ENCODE peak calls at places on chromosomes 2 and 18, in six cellular contexts. H is PC-3; W is GM23248; J is transverse colon; V is CD8-positive, alpha-beta T cell; S is A549. E is an unnamed sample.

GRCh38 chr2:64404002-64404731 is 49.8 kb upstream of the LGALSL start:
- DNase-seq in H (peak; percentile 88), S (no peak), V (no peak), J (peak; percentile 79), W (peak; percentile 39), E (peak; percentile 71)

GRCh38 chr2:56713161-56713676 is 529.4 kb downstream of the CCDC85A start:
- DNase-seq in V (no peak), J (no peak), W (peak; percentile 79), H (peak; percentile 13), S (no peak), E (no peak)

GRCh38 chr2:9814129-9814868 is 29.0 kb upstream of the TAF1B start:
- DNase-seq in J (no peak), W (no peak), S (no peak), H (no peak), V (no peak), E (no peak)

GRCh38 chr2:119431155-119431975 is at the start of gene TMEM37:
- DNase-seq in S (peak; percentile 58), J (peak; percentile 84), V (no peak), W (peak; percentile 74), H (peak; percentile 50), E (peak; percentile 91)

GRCh38 chr18:34223164-34223892 is 1.4 kb downstream of the NOL4 start:
- DNase-seq in W (peak; percentile 9), S (peak; percentile 5), V (no peak), J (no peak), H (no peak), E (no peak)

GRCh38 chr18:43115076-43116035 is at the start of gene RIT2:
- DNase-seq in H (no peak), S (no peak), V (no peak), J (no peak), W (no peak), E (no peak)

GRCh38 chr2:10329880-10330699 is 27.4 kb downstream of the HPCAL1 start:
- DNase-seq in S (peak; percentile 80), W (peak; percentile 79), J (no peak), V (peak; percentile 60), H (peak; percentile 61), E (no peak)

GRCh38 chr2:71226391-71226964 is 425 bp downstream of the PAIP2B start:
- DNase-seq in S (no peak), J (peak; percentile 70), H (peak; percentile 29), V (no peak), W (peak; percentile 18), E (peak; percentile 82)

GRCh38 chr2:149360106-149360505 is 29.7 kb downstream of the LYPD6 start:
- DNase-seq in V (no peak), S (no peak), H (no peak), W (no peak), J (no peak), E (no peak)

GRCh38 chr2:216648105-216648504 is 14.9 kb downstream of the IGFBP2 start:
- DNase-seq in J (no peak), W (peak; percentile 85), H (peak; percentile 57), S (no peak), V (no peak), E (no peak)

GRCh38 chr18:3596324-3597158 is 146.6 kb downstream of the TGIF1 start:
- DNase-seq in S (peak; percentile 88), J (peak; percentile 66), W (no peak), H (peak; percentile 44), V (peak; percentile 38), E (no peak)

GRCh38 chr2:26988165-26988879 is 17.9 kb downstream of the MAPRE3 start:
- DNase-seq in V (no peak), W (peak; percentile 85), S (no peak), J (no peak), H (no peak), E (no peak)

GRCh38 chr18:13823707-13824395 is at the start of gene MC5R:
- DNase-seq in H (peak; percentile 61), W (peak; percentile 82), V (peak; percentile 62), S (peak; percentile 21), J (peak; percentile 61), E (peak; percentile 93)

GRCh38 chr2:69915050-69915945 is at the start of gene MXD1:
- DNase-seq in W (peak; percentile 50), H (peak; percentile 16), V (no peak), S (no peak), J (peak; percentile 35), E (peak; percentile 71)

GRCh38 chr2:161166538-161167409 is 6.5 kb downstream of the TANK start:
- DNase-seq in W (no peak), H (peak; percentile 58), S (no peak), J (no peak), V (peak; percentile 44), E (no peak)

GRCh38 chr2:167981945-167982344 is 265.4 kb downstream of the STK39 start:
- DNase-seq in V (no peak), H (peak; percentile 45), S (no peak), W (no peak), J (no peak), E (no peak)

GRCh38 chr2:126656311-126657145 is 570 bp downstream of the GYPC start:
- DNase-seq in J (peak; percentile 35), W (peak; percentile 70), V (peak; percentile 54), H (no peak), S (no peak), E (no peak)

GRCh38 chr2:126658910-126659613 is 3.1 kb downstream of the GYPC start:
- DNase-seq in H (no peak), W (peak; percentile 74), V (peak; percentile 50), J (peak; percentile 68), S (no peak), E (no peak)

GRCh38 chr2:126657146-126657635 is 1.2 kb downstream of the GYPC start:
- DNase-seq in S (no peak), J (peak; percentile 76), V (peak; percentile 85), W (peak; percentile 97), H (peak; percentile 4), E (no peak)

GRCh38 chr2:126658316-126658909 is 2.5 kb downstream of the GYPC start:
- DNase-seq in H (no peak), W (no peak), J (no peak), S (no peak), V (no peak), E (no peak)

DNA sequence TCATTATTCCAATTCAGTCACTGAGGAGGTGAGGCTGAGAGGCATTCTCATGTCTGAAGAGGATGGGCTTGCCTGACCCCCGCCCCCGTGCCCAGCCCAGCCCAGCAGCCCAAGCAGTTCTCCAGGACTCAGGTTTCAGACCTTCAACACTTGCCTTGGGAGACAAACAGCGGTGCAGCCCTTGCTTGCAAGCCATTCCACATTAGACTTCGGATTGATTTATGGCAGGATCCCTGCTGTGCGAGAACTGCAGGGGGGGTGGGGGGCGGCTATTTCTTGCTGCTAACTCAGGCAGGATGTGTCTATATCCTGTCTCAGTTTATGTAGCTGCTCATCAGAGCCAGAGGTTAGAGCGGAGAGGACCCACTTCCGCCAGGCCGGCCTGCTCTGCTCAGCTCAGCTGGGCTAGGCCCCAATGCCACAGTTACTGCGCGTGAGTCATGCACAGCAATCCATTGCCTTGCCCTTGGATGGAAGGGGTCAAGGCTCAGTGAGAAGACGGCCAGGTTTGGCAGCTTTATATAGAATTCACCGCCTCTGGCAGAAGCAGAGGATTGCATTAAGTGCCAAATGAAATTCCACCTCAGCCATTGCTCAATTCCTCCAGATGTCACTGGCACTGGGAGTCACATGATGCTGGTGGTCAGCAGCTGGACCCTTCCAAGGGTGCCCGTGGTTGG is 1.8 kb downstream of the GYPC start:
- DNase-seq in V (peak; percentile 87), H (peak; percentile 52), J (peak; percentile 77), W (peak; percentile 99), S (peak; percentile 5), E (no peak)
- H3K4me3 ChIP-seq in V (peak overlapping the region; percentile 96), H (no peak overlapping the region), J (peak overlapping the region; percentile 64), W (peak overlapping the region; percentile 81), S (no peak overlapping the region), E (peak overlapping the region; percentile 5)

DNA sequence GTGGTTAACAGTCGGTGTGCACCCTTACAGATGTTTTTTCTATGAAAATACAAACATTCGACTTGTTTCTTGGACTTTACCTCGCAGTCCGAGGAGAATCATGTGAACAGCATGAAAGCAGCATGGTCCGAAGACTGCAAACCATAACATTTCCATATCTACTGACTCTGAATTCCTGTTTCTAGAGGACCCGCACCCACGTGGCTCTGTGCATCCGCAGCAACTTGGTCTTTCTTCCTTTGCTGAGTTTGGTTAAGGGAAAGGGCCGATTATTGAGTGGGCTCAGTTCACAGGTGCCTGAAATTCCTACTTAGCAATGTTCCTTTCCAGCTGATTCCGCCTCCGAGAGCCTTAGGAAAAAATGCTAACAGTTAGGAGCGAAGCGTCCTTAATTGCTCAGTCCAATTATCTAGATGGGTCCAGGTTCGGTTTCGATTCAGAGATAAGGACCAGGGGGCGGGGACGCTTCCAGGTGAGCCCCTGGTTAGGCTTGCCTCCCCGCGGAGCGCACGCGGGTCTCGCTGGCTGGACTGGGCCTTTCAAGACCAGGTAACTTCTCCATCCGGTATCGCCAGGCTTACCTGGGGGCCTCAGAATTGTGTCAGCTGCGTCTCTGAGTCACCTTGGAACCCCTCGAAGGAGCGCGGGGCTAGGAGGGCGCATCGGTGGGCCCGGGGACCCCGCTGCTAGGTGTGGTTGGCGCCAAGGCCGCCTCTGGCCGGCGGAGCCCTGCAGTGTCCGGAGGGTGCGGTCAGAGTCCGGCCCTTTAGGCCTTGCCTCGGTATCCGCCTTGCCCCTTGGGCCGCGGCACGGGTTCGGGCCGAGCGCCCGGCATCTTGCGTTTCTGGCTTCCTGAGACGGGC is 1.1 kb upstream of the B3GNT2 start:
- DNase-seq in H (no peak), V (no peak), J (peak; percentile 14), W (no peak), S (no peak), E (no peak)
- H3K27ac ChIP-seq in H (no peak overlapping the region), V (peak overlapping the region; percentile 86), J (peak overlapping the region; percentile 91), W (no peak overlapping the region), S (peak overlapping the region; percentile 90), E (no peak overlapping the region)

GRCh38 chr2:239558661-239559060 is 157.8 kb upstream of the HDAC4 start:
- DNase-seq in S (no peak), W (no peak), H (no peak), V (no peak), J (no peak), E (peak; percentile 39)

GRCh38 chr2:239559417-239560261 is 158.8 kb upstream of the HDAC4 start:
- DNase-seq in H (no peak), J (no peak), S (no peak), V (no peak), W (no peak), E (no peak)

GRCh38 chr2:239564587-239564986 is 163.8 kb upstream of the HDAC4 start:
- DNase-seq in V (no peak), W (no peak), J (no peak), S (no peak), H (no peak), E (no peak)

GRCh38 chr2:239563561-239563960 is 162.7 kb upstream of the HDAC4 start:
- DNase-seq in S (no peak), V (no peak), H (no peak), J (no peak), W (no peak), E (no peak)

DNA sequence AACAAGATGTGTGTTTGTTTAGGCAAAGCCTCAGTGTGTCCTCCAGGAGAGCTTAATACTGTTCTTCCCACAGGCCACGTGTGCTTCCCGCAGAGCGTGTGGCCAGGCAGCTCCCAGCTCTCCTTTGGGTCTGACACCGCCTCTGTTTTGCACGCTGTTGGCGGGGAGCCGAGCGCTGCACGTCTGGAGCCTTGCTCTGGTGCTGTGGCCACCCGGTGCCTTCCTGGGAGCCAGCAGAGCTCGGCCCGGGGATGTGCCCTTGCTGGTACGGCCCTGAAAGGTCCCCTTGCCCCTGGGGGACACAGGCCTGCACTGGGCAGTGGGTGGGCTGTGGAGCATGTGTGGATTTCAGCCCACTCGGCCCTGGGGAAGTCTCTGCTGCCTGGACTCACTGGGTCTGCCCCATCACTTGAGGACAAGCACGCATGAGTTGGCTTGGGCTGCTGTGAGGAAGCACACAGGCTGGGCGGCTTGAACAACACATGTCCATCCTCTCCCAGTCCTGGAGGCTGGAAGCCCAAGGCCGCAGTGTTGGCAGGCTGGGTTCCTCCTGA is 160.7 kb upstream of the HDAC4 start:
- DNase-seq in W (peak; percentile 68), H (no peak), S (no peak), V (no peak), J (peak; percentile 25), E (no peak)
- H3K9me3 ChIP-seq in W (no peaks in the 10 kb centered on the region), H (no peaks in the 10 kb centered on the region), S (no peaks in the 10 kb centered on the region), V (no peaks in the 10 kb centered on the region), J (no peaks in the 10 kb centered on the region), E (no peaks in the 10 kb centered on the region)

GRCh38 chr2:182129188-182129707 is 143.6 kb downstream of the PPP1R1C start:
- DNase-seq in J (no peak), S (no peak), H (no peak), V (no peak), W (no peak), E (no peak)
- H3K4me3 ChIP-seq in J (no peak overlapping the region), S (no peak overlapping the region), H (no peak overlapping the region), V (no peak overlapping the region), W (no peak overlapping the region), E (no peak overlapping the region)